ENCODE peak calls at places on chromosomes 4 and X, in four cellular contexts. One of them, this sample, is unnamed.

GRCh38 chr4:100823066-100823992 is 305.5 kb upstream of the EMCN start:
- DNase-seq in A549: no peak
- DNase-seq in K562: no peak
- DNase-seq in HepG2: peak; percentile 82
- DNase-seq in this sample: no peak

GRCh38 chrX:75156537-75156945 is 458 bp upstream of the ABCB7 start:
- DNase-seq in A549: no peak
- DNase-seq in K562: peak; percentile 8
- DNase-seq in HepG2: no peak
- DNase-seq in this sample: no peak

GRCh38 chr4:7108046-7108625 is 40.3 kb upstream of the GRPEL1 start:
- DNase-seq in A549: no peak
- DNase-seq in K562: no peak
- DNase-seq in HepG2: no peak
- DNase-seq in this sample: no peak

GRCh38 chrX:153644356-153645125 is 2.5 kb upstream of the DUSP9 start:
- DNase-seq in A549: no peak
- DNase-seq in K562: peak; percentile 45
- DNase-seq in HepG2: no peak
- DNase-seq in this sample: peak; percentile 47

GRCh38 chrX:115322375-115322774 is 32.9 kb downstream of the LUZP4 start:
- DNase-seq in A549: no peak
- DNase-seq in K562: peak; percentile 69
- DNase-seq in HepG2: no peak
- DNase-seq in this sample: no peak

GRCh38 chr4:81914623-81915022 is 442.9 kb upstream of the RASGEF1B start:
- DNase-seq in A549: no peak
- DNase-seq in K562: no peak
- DNase-seq in HepG2: no peak
- DNase-seq in this sample: no peak

GRCh38 chrX:78119521-78120227 is 15.6 kb downstream of the PGK1 start:
- DNase-seq in A549: no peak
- DNase-seq in K562: no peak
- DNase-seq in HepG2: no peak
- DNase-seq in this sample: no peak

GRCh38 chr4:137502730-137503129 is 29.6 kb downstream of the PCDH18 start:
- DNase-seq in A549: no peak
- DNase-seq in K562: no peak
- DNase-seq in HepG2: no peak
- DNase-seq in this sample: no peak

GRCh38 chr4:28436191-28437080 is 1575.8 kb downstream of the STIM2 start:
- DNase-seq in A549: no peak
- DNase-seq in K562: no peak
- DNase-seq in HepG2: no peak
- DNase-seq in this sample: no peak

GRCh38 chrX:11533211-11533651 is 132.5 kb downstream of the ARHGAP6 start:
- DNase-seq in A549: peak; percentile 22
- DNase-seq in K562: peak; percentile 76
- DNase-seq in HepG2: peak; percentile 68
- DNase-seq in this sample: no peak

GRCh38 chr4:168864831-168865541 is 145.1 kb downstream of the CBR4 start:
- DNase-seq in A549: no peak
- DNase-seq in K562: peak; percentile 3
- DNase-seq in HepG2: no peak
- DNase-seq in this sample: peak; percentile 42

GRCh38 chr4:130110189-130110588 is 1014.2 kb downstream of the C4orf33 start:
- DNase-seq in A549: no peak
- DNase-seq in K562: no peak
- DNase-seq in HepG2: no peak
- DNase-seq in this sample: no peak

GRCh38 chrX:51332188-51332942 is at the start of gene NUDT10:
- DNase-seq in A549: no peak
- DNase-seq in K562: no peak
- DNase-seq in HepG2: no peak
- DNase-seq in this sample: peak; percentile 84

GRCh38 chr4:80594696-80595095 is 259.2 kb downstream of the CFAP299 start:
- DNase-seq in A549: no peak
- DNase-seq in K562: no peak
- DNase-seq in HepG2: no peak
- DNase-seq in this sample: no peak

GRCh38 chr4:174394915-174395314 is 111.2 kb downstream of the CEP44 start:
- DNase-seq in A549: no peak
- DNase-seq in K562: no peak
- DNase-seq in HepG2: no peak
- DNase-seq in this sample: no peak

GRCh38 chr4:107740950-107741701 is 21.1 kb upstream of the PAPSS1 start:
- DNase-seq in A549: no peak
- DNase-seq in K562: no peak
- DNase-seq in HepG2: no peak
- DNase-seq in this sample: no peak

GRCh38 chr4:101039367-101039766 is 308.0 kb downstream of the PPP3CA start:
- DNase-seq in A549: no peak
- DNase-seq in K562: no peak
- DNase-seq in HepG2: no peak
- DNase-seq in this sample: no peak

GRCh38 chrX:85109235-85109634 is 105.6 kb downstream of the APOOL start:
- DNase-seq in A549: peak; percentile 7
- DNase-seq in K562: peak; percentile 60
- DNase-seq in HepG2: peak; percentile 12
- DNase-seq in this sample: peak; percentile 50

GRCh38 chr4:151291485-151291884 is 14.5 kb downstream of the PRSS48 start:
- DNase-seq in A549: no peak
- DNase-seq in K562: no peak
- DNase-seq in HepG2: no peak
- DNase-seq in this sample: no peak

GRCh38 chr4:74540193-74540592 is 95.3 kb downstream of the AREG start:
- DNase-seq in A549: no peak
- DNase-seq in K562: no peak
- DNase-seq in HepG2: no peak
- DNase-seq in this sample: no peak

GRCh38 chrX:5526191-5526590 is 702.5 kb downstream of the NLGN4X start:
- DNase-seq in A549: no peak
- DNase-seq in K562: no peak
- DNase-seq in HepG2: no peak
- DNase-seq in this sample: no peak

GRCh38 chr4:108700358-108700757 is 50.0 kb downstream of the OSTC start:
- DNase-seq in A549: no peak
- DNase-seq in K562: no peak
- DNase-seq in HepG2: no peak
- DNase-seq in this sample: no peak

GRCh38 chrX:49209434-49210251 is 9.7 kb upstream of the SYP start:
- DNase-seq in A549: no peak
- DNase-seq in K562: peak; percentile 37
- DNase-seq in HepG2: no peak
- DNase-seq in this sample: peak; percentile 34

GRCh38 chr4:54687887-54688841 is 30.4 kb downstream of the KIT start:
- DNase-seq in A549: no peak
- DNase-seq in K562: no peak
- DNase-seq in HepG2: no peak
- DNase-seq in this sample: no peak

GRCh38 chr4:154314248-154314647 is 177.4 kb downstream of the DCHS2 start:
- DNase-seq in A549: no peak
- DNase-seq in K562: peak; percentile 5
- DNase-seq in HepG2: peak; percentile 13
- DNase-seq in this sample: no peak

DNA sequence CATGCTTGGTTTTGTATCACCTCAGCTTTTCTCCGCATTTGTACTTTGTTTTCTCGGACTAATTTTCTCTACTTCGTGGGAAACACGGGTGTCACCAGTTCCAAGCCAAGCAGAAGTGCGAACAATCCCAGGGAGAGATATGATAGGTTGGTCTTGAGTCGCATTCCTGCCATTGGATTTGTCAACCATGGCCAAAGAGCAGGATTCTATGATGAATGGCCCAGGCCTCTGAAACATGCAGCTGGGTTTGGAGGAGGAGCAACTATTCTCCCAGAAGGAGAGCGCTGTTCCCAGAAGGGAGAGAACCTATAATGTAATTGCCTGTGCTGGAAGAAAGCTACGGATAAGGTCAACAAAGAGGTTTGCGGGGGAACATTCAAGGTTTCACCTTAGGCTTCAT is 10.3 kb upstream of the FGFBP1 start:
- DNase-seq in A549: no peak
- DNase-seq in K562: no peak
- DNase-seq in HepG2: no peak
- DNase-seq in this sample: no peak
- TF ChIP-seq HMGXB4 in A549: no peak
- TF ChIP-seq HMGXB4 in K562: no peak
- TF ChIP-seq HMGXB4 in HepG2: no peak
- TF ChIP-seq HMGXB4 in this sample: no peak

DNA sequence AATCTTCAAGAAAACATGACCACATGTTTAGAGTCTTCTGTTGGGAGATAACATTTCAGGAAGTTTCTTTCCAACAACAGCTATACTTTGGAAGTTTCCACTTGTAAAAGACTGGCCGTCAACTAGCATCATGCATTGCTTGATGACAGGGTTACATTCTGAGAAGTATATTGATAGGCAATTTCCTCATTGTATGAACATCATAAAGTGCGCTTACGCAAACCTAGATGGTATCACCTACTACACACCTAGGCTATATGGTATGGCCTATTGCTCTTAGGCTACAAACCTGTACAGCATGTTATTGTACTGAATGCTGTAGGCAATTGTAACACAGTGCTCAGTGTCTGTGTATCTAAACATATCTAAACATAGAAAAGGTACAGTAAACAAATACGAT is 25.4 kb upstream of the CD40LG start:
- DNase-seq in A549: no peak
- DNase-seq in K562: no peak
- DNase-seq in HepG2: no peak
- DNase-seq in this sample: no peak
- TF ChIP-seq HMGXB4 in A549: no peak
- TF ChIP-seq HMGXB4 in K562: no peak
- TF ChIP-seq HMGXB4 in HepG2: no peak
- TF ChIP-seq HMGXB4 in this sample: no peak

DNA sequence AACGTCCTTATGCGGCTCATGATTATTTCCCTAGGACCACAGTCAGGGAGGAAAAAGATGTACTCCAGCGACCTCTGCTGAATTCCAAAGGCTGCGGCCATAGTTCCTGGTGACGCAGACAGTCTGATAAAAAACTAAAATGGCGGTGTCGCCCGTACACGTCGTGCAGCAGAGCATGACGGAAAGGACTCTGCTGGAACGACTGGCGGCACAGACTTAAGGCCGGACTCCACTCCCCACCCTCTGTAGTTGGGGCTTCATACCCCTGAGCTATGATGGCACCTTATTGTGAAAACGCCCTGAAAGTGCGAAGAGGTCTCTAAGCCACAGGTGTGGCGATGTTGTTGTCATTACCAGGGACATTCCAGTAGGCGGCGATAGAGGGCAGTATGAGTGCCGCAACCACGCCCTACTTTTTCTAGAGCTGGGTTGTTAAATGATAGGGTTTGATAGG is 90.0 kb upstream of the EDA2R start:
- DNase-seq in A549: peak; percentile 30
- DNase-seq in K562: peak; percentile 72
- DNase-seq in HepG2: peak; percentile 6
- DNase-seq in this sample: peak; percentile 49
- TF ChIP-seq HMGXB4 in A549: no peak
- TF ChIP-seq HMGXB4 in K562: no peak
- TF ChIP-seq HMGXB4 in HepG2: no peak
- TF ChIP-seq HMGXB4 in this sample: peak; percentile 25

GRCh38 chr4:105840426-105841174 is 54.7 kb upstream of the NPNT start:
- DNase-seq in A549: no peak
- DNase-seq in K562: no peak
- DNase-seq in HepG2: no peak
- DNase-seq in this sample: no peak

GRCh38 chr4:105845559-105845958 is 49.7 kb upstream of the NPNT start:
- DNase-seq in A549: no peak
- DNase-seq in K562: no peak
- DNase-seq in HepG2: no peak
- DNase-seq in this sample: no peak

GRCh38 chr4:105838082-105838481 is 57.2 kb upstream of the NPNT start:
- DNase-seq in A549: no peak
- DNase-seq in K562: no peak
- DNase-seq in HepG2: peak; percentile 3
- DNase-seq in this sample: no peak

GRCh38 chr4:105843941-105844340 is 51.3 kb upstream of the NPNT start:
- DNase-seq in A549: no peak
- DNase-seq in K562: no peak
- DNase-seq in HepG2: no peak
- DNase-seq in this sample: no peak
- TF ChIP-seq HMGXB4 in A549: no peak
- TF ChIP-seq HMGXB4 in K562: no peak
- TF ChIP-seq HMGXB4 in HepG2: no peak
- TF ChIP-seq HMGXB4 in this sample: no peak

DNA sequence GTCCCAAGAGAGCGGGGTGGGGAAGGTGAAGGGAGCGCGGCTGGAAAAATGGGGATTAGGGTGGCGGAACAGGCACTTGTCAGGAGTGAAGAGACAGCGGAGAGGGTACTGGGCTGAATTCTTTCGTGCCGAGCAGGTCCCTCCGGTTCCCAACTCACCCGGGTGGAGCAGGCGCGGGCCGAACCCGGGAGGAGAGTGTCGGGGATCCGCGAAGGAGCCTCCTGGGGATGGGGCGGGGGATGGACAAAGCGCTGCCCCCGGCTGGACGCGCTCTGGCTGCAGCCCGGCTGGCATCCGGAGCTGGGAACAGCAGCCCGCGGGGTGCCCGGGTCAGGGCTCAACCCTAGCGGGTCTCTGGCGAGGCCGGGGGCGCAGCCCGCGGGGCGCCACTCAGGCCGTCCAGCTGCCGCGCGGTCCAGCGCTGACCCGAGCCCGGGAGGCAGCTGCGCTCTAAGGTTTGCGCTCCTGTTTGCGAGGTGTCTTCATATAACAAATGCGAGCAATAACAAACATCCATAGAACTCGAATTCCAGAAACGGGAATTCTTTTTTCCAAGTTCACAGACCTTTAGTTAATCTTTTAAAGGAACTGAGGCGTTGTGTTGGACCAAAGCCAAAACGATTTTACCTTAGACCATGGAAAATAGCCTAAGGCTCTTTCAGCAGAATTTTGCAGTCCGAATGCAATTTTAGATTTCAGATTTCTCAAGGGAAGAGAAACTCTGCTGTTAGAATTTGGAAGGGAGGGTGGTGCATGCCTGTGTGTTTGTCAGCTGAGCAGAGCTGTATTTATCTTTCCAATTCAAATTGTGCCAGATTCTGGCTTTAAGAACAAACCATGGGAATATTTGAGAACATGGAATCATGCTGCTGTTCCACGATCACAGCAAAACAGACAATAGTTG is 707 bp downstream of the NPY5R start:
- DNase-seq in A549: peak; percentile 4
- DNase-seq in K562: no peak
- DNase-seq in HepG2: no peak
- DNase-seq in this sample: peak; percentile 63
- TF ChIP-seq HMGXB4 in A549: no peak
- TF ChIP-seq HMGXB4 in K562: no peak
- TF ChIP-seq HMGXB4 in HepG2: no peak
- TF ChIP-seq HMGXB4 in this sample: no peak

DNA sequence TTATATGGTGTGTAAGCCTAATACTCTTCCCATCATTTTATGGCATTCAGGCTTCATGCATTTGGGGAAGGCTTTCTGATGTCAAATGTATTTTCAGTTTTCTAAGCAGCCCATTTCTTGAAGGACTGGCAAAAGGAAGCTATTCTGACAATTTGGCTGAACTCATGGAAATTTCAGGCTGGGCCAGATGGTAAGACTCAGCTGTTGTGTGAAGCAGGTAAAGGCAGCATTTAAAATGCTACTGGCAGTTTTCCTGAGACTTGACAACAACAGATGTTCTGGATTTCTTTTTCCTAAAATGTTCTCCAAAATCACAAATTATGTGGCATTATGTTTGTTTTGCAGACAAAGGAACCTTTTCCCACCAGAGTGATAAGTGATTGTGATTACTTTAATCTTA is 336.8 kb upstream of the GNPDA2 start:
- DNase-seq in A549: no peak
- DNase-seq in K562: no peak
- DNase-seq in HepG2: no peak
- DNase-seq in this sample: no peak
- TF ChIP-seq HMGXB4 in A549: no peak
- TF ChIP-seq HMGXB4 in K562: no peak
- TF ChIP-seq HMGXB4 in HepG2: no peak
- TF ChIP-seq HMGXB4 in this sample: no peak